ENCODE peak calls at places on chromosomes 6 and 20, in six cellular contexts. P is HepG2, J is HCT116, W is PC-3, M is MM.1S, X is astrocyte. R is an unnamed sample.

GRCh38 chr20:31516651-31517050 is 2.4 kb downstream of the HM13 start:
- DNase-seq in X (no peak), M (peak; percentile 79), P (no peak), W (no peak), J (no peak), R (no peak)

GRCh38 chr6:100440935-100441334 is 23.8 kb downstream of the SIM1 start:
- DNase-seq in X (no peak), J (no peak), W (no peak), P (no peak), M (no peak), R (no peak)

GRCh38 chr6:134683783-134684765 is 265.8 kb downstream of the ALDH8A1 start:
- DNase-seq in X (peak; percentile 48), W (peak; percentile 43), M (no peak), P (no peak), J (no peak), R (peak; percentile 65)

GRCh38 chr6:47700051-47700450 is 1.7 kb downstream of the ADGRF4 start:
- DNase-seq in X (peak; percentile 77), M (no peak), J (no peak), W (peak; percentile 84), P (no peak), R (no peak)

GRCh38 chr6:40586800-40587201 is 363 bp downstream of the LRFN2 start:
- DNase-seq in J (no peak), W (no peak), M (no peak), X (no peak), P (no peak), R (peak; percentile 46)

GRCh38 chr20:48750941-48751620 is 76.7 kb downstream of the PREX1 start:
- DNase-seq in J (no peak), P (no peak), M (no peak), W (no peak), X (peak; percentile 12), R (peak; percentile 47)

GRCh38 chr6:16243055-16243454 is 4.7 kb downstream of the GMPR start:
- DNase-seq in P (no peak), W (peak; percentile 94), X (peak; percentile 89), M (no peak), J (no peak), R (no peak)

GRCh38 chr20:45419188-45420091 is 3.5 kb downstream of the PIGT start:
- DNase-seq in M (no peak), P (peak; percentile 35), J (no peak), W (peak; percentile 100), X (peak; percentile 97), R (no peak)

GRCh38 chr6:123715243-123715863 is 78.6 kb upstream of the TRDN start:
- DNase-seq in M (peak; percentile 50), W (peak; percentile 28), P (peak; percentile 39), J (peak; percentile 7), X (no peak), R (no peak)

GRCh38 chr6:42221546-42221945 is 3.9 kb upstream of the MRPS10 start:
- DNase-seq in X (no peak), M (no peak), P (no peak), J (no peak), W (no peak), R (no peak)

GRCh38 chr6:18997375-18997826 is 610.3 kb downstream of the RNF144B start:
- DNase-seq in M (peak; percentile 78), X (peak; percentile 47), J (peak; percentile 52), W (peak; percentile 79), P (peak; percentile 58), R (peak; percentile 73)

GRCh38 chr6:70980800-70981199 is 23.9 kb upstream of the B3GAT2 start:
- DNase-seq in M (no peak), W (no peak), P (no peak), X (no peak), J (no peak), R (no peak)

GRCh38 chr20:50992336-50992732 is 30.6 kb downstream of the KCNG1 start:
- DNase-seq in P (no peak), X (no peak), M (no peak), J (no peak), W (no peak), R (no peak)

GRCh38 chr6:7238900-7239589 is 74.0 kb downstream of the SSR1 start:
- DNase-seq in P (peak; percentile 94), J (peak; percentile 77), M (peak; percentile 65), W (peak; percentile 83), X (peak; percentile 49), R (peak; percentile 91)

GRCh38 chr6:35640017-35640664 is 48.6 kb downstream of the FKBP5 start:
- DNase-seq in M (no peak), J (no peak), X (peak; percentile 11), P (no peak), W (peak; percentile 57), R (no peak)

GRCh38 chr6:35441642-35442041 is 10.5 kb upstream of the FANCE start:
- DNase-seq in J (no peak), P (no peak), X (no peak), W (no peak), M (no peak), R (no peak)

GRCh38 chr6:114052141-114052540 is 81.2 kb upstream of the HDAC2 start:
- DNase-seq in W (peak; percentile 45), M (no peak), X (no peak), P (no peak), J (no peak), R (no peak)

GRCh38 chr20:3199976-3200755 is 4.3 kb downstream of the DDRGK1 start:
- DNase-seq in P (no peak), M (no peak), J (no peak), X (no peak), W (no peak), R (no peak)

GRCh38 chr6:156949376-156949775 is 172.2 kb downstream of the ARID1B start:
- DNase-seq in J (peak; percentile 43), X (peak; percentile 82), M (no peak), W (peak; percentile 78), P (no peak), R (peak; percentile 33)

GRCh38 chr6:75563032-75563431 is 38.6 kb upstream of the SENP6 start:
- DNase-seq in W (peak; percentile 48), M (peak; percentile 69), P (peak; percentile 37), J (peak; percentile 48), X (peak; percentile 16), R (peak; percentile 71)

GRCh38 chr20:9062066-9062465 is 6.8 kb upstream of the PLCB4 start:
- DNase-seq in J (no peak), X (no peak), W (no peak), P (no peak), M (no peak), R (no peak)

GRCh38 chr20:9066196-9066595 is 2.7 kb upstream of the PLCB4 start:
- DNase-seq in P (no peak), J (no peak), M (no peak), W (no peak), X (no peak), R (no peak)

GRCh38 chr20:9059931-9060330 is 9.0 kb upstream of the PLCB4 start:
- DNase-seq in X (peak; percentile 78), P (no peak), J (no peak), W (peak; percentile 64), M (no peak), R (no peak)

DNA sequence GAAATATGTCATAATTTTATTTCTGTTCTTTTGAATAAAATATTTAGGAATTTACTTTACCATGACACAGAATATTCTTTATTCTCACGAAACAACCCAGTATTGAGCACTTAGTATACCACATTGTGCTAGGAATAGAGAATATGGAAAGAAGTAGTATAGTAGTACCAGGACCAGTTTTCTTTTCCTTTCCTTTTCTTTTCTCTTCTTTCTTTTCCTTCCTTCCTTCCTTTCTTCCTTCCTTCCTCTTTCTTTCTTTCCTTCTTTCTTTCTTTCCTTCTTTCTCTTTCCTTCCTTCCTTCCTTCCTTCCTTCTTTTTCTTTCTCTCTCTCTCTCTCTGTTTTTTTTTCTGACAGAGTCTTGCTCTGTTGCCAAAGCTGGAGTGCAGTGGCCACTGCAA is 7.5 kb upstream of the PLCB4 start:
- DNase-seq in X (no peak), W (no peak), P (no peak), J (no peak), M (no peak), R (no peak)
- H3K27ac ChIP-seq in X (no peak overlapping the region), W (no peak overlapping the region), P (no peak overlapping the region), J (no peak overlapping the region), M (no peak overlapping the region), R (no peak overlapping the region)

GRCh38 chr6:31971279-31971992 is 502 bp downstream of the DXO start:
- DNase-seq in M (no peak), X (no peak), J (no peak), P (no peak), W (no peak), R (no peak)

GRCh38 chr6:31971993-31972708 is at the start of gene DXO:
- DNase-seq in M (peak; percentile 95), J (peak; percentile 98), W (peak; percentile 98), X (peak; percentile 99), P (peak; percentile 98), R (peak; percentile 99)

GRCh38 chr6:31969712-31970603 is 2.0 kb downstream of the DXO start:
- DNase-seq in J (no peak), X (peak; percentile 66), M (no peak), P (no peak), W (no peak), R (no peak)

GRCh38 chr6:31968791-31969711 is 2.9 kb downstream of the DXO start:
- DNase-seq in W (no peak), M (no peak), X (no peak), P (no peak), J (no peak), R (no peak)

GRCh38 chr6:31970604-31971271 is 1.2 kb downstream of the DXO start:
- DNase-seq in W (peak; percentile 41), X (no peak), P (no peak), J (no peak), M (no peak), R (peak; percentile 22)
- H3K4me3 ChIP-seq in W (peak overlapping the region; percentile 89), X (peak overlapping the region; percentile 87), P (peak overlapping the region; percentile 90), J (peak overlapping the region; percentile 93), M (peak overlapping the region; percentile 88), R (peak overlapping the region; percentile 65)

GRCh38 chr6:149150301-149150700 is 167.2 kb upstream of the TAB2 start:
- DNase-seq in M (no peak), J (no peak), X (no peak), W (no peak), P (no peak), R (no peak)

GRCh38 chr6:149150999-149151398 is 166.5 kb upstream of the TAB2 start:
- DNase-seq in J (no peak), M (no peak), W (no peak), X (no peak), P (no peak), R (no peak)

GRCh38 chr6:149147191-149147590 is 170.3 kb upstream of the TAB2 start:
- DNase-seq in X (no peak), M (no peak), J (no peak), P (no peak), W (no peak), R (no peak)

GRCh38 chr6:149147939-149148718 is 169.4 kb upstream of the TAB2 start:
- DNase-seq in W (no peak), M (no peak), X (no peak), J (no peak), P (no peak), R (no peak)

GRCh38 chr6:149149682-149150081 is 167.8 kb upstream of the TAB2 start:
- DNase-seq in M (no peak), X (no peak), W (no peak), J (no peak), P (no peak), R (no peak)
- TF ChIP-seq EZH2 in M (no peak), X (no peak), W (no peak), J (no peak), P (no peak), R (no peak)

DNA sequence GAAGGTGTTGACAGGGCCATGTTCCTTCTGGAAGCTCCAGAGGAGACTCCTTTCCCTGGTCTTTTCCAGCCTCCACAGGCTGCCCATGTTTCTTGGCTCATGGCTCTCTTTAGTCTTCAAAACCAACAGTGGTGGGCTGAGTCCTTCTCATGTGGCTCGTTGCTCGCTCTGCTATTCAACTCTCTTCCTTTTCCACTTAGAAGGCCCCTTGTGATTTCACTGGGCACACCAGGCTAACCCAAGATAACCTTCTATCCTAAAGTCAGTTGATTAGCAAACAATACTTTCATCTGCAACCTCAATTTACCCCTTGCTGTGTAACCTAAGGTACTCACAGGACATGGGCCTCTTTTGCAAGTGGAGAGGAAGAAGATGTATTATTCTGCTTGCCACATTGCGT is 79.6 kb downstream of the UTRN start:
- DNase-seq in W (no peak), M (no peak), P (no peak), X (no peak), J (no peak), R (no peak)
- H3K27ac ChIP-seq in W (no peak overlapping the region), M (no peak overlapping the region), P (peak overlapping the region; percentile 28), X (no peak overlapping the region), J (no peak overlapping the region), R (no peak overlapping the region)